ENCODE peak calls at places on chromosomes 11 and 22, in five cellular contexts. P, G, T, A and R are unnamed samples. For H3K9me3, the result is how much of the 10 kb centered on the place peaks cover.

GRCh38 chr11:119416606-119417580 is 6.1 kb downstream of the THY1 start:
- DNase-seq in P (no peak), A (no peak), T (no peak), G (no peak), R (no peak)

GRCh38 chr11:6638437-6638836 is 17.2 kb downstream of the DCHS1 start:
- DNase-seq in P (no peak), T (no peak), A (no peak), G (no peak), R (no peak)

GRCh38 chr11:6315811-6316425 is 4.4 kb downstream of the CAVIN3 start:
- DNase-seq in P (peak), A (peak), T (peak), G (peak), R (no peak)

GRCh38 chr22:37982938-37983859 is 1.2 kb downstream of the SOX10 start:
- DNase-seq in G (no peak), P (no peak), A (no peak), T (no peak), R (no peak)

GRCh38 chr11:130781906-130782305 is 134.4 kb downstream of the SNX19 start:
- DNase-seq in T (no peak), A (no peak), G (no peak), P (peak), R (no peak)

GRCh38 chr11:124725719-124726105 is 14.0 kb upstream of the NRGN start:
- DNase-seq in P (no peak), T (no peak), G (no peak), A (no peak), R (no peak)

GRCh38 chr11:69000831-69001245 is 12.2 kb downstream of the MRGPRF start:
- DNase-seq in T (peak), G (peak), P (peak), A (peak), R (no peak)

GRCh38 chr11:84398017-84398626 is 1112.0 kb upstream of the CCDC90B start:
- DNase-seq in G (no peak), T (no peak), P (peak), A (no peak), R (no peak)

GRCh38 chr11:128365044-128365443 is 222.3 kb downstream of the ETS1 start:
- DNase-seq in A (no peak), P (peak), T (no peak), G (no peak), R (no peak)

GRCh38 chr11:12192796-12193514 is 82.6 kb downstream of the MICAL2 start:
- DNase-seq in A (no peak), P (no peak), G (no peak), T (no peak), R (no peak)

GRCh38 chr11:7592706-7593105 is 78.9 kb downstream of the PPFIBP2 start:
- DNase-seq in P (no peak), A (no peak), G (peak), T (no peak), R (peak)

GRCh38 chr11:124762624-124763155 is 600 bp upstream of the ESAM start:
- DNase-seq in A (peak), G (no peak), P (peak), T (no peak), R (peak)

GRCh38 chr22:41799486-41800347 is 762 bp upstream of the CCDC134 start:
- DNase-seq in A (peak), T (no peak), G (peak), P (no peak), R (peak)

GRCh38 chr11:82718307-82718706 is 15.4 kb downstream of the FAM181B start:
- DNase-seq in T (no peak), P (peak), A (no peak), G (peak), R (no peak)

GRCh38 chr11:128624269-128625170 is 37.2 kb upstream of the ETS1 start:
- DNase-seq in P (no peak), A (peak), T (no peak), G (no peak), R (no peak)

GRCh38 chr11:113083571-113083970 is 122.4 kb downstream of the NCAM1 start:
- DNase-seq in P (no peak), T (no peak), A (no peak), G (no peak), R (no peak)

GRCh38 chr22:39479254-39479653 is 22.4 kb downstream of the MGAT3 start:
- DNase-seq in G (no peak), T (no peak), P (no peak), A (no peak), R (no peak)

GRCh38 chr11:31810779-31811647 is at the start of gene PAX6:
- DNase-seq in A (peak), G (no peak), P (peak), T (no peak), R (peak)

GRCh38 chr11:62539238-62539925 is 7.2 kb downstream of the AHNAK start:
- DNase-seq in A (peak), G (no peak), T (peak), P (peak), R (peak)

GRCh38 chr11:20647976-20648565 is 21.3 kb upstream of the NELL1 start:
- DNase-seq in P (peak), A (peak), G (peak), T (no peak), R (no peak)

GRCh38 chr22:35315855-35316745 is 16.4 kb downstream of the TOM1 start:
- DNase-seq in G (no peak), P (no peak), A (no peak), T (peak), R (no peak)

GRCh38 chr11:32420937-32421532 is 14.3 kb downstream of the WT1 start:
- DNase-seq in P (no peak), A (no peak), T (no peak), G (no peak), R (no peak)

GRCh38 chr11:35102267-35102666 is 36.7 kb upstream of the CD44 start:
- DNase-seq in T (no peak), A (no peak), P (no peak), G (no peak), R (no peak)

GRCh38 chr11:118883004-118883367 is 706 bp upstream of the CXCR5 start:
- DNase-seq in G (no peak), P (no peak), A (no peak), T (no peak), R (no peak)

GRCh38 chr22:27719535-27720227 is 81.9 kb downstream of the MN1 start:
- DNase-seq in A (no peak), P (peak), G (no peak), T (no peak), R (no peak)

GRCh38 chr11:60169264-60169915 is 13.5 kb downstream of the MS4A6A start:
- DNase-seq in P (peak), T (no peak), G (no peak), A (peak), R (no peak)

GRCh38 chr11:9941991-9942390 is 278.1 kb downstream of the SWAP70 start:
- DNase-seq in P (no peak), G (no peak), T (no peak), A (no peak), R (no peak)

DNA sequence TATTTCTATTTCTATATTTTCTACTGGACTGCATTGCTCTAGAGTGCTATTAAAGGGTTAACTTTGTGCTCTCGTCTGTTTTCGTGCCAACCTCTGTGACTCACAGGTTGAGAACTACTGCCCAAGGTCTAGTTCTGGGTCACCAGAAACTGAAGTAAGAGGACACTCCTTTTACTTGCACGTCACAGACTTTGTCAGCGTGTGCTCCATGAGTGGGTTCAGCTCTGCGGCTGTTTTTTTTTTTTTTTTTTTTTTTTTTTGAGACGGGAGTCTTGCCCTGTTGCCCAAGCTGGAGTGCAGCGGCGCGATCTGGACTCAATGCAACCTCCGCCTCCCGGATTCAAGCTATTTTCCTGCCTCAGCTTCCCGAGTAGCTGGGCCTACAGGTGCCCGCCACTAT is 49.8 kb downstream of the CLMP start:
- DNase-seq in T (peak), P (peak), A (no peak), G (peak), R (no peak)
- H3K27ac ChIP-seq in T (peak), P (peak), A (peak), G (no peak), R (no peak)

DNA sequence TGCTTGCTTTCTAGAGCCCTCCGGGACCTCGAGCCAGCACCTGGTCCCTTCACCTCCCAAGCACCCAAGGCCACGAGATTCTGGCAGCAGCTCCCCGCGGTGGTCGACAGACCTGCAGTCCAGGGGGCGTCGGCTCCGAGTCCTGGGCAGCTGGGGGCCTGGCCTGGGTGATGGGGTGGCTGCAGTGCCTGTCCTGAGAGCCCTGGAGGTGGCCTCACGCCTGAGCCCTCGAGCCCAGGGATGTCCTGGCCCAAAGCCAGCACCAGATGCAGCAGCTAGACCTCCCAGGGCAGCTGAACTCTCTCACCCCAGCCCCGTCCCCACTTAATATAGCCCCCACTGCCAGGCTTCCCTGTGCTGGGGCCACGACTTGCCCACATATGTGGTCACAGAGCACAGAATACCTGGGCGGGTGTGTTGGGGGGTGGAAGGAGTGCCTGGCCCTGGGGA is 6.6 kb downstream of the LMNTD2 start:
- DNase-seq in P (no peak), T (no peak), G (no peak), A (no peak), R (no peak)
- TF ChIP-seq EP300 in P (no peak), T (no peak), G (no peak), A (no peak), R (no peak)

DNA sequence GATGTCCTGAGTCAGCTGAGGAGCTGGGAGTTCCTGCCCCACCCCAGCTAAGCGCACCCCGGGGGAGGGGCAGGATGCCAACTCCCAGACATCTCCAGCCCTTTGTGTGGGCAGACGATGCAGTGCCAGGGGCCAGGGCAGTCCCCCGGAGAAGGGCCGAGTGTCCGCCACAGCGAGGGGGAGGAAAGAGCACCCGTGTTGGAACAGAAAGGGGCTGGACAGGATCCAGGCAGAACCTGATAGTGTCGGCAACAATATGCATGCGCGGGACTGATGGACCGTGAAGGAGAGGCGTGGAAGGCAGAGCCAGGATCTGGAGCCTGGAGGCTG is 1434.7 kb downstream of the BRD1 start:
- DNase-seq in T (peak), A (no peak), P (no peak), G (no peak), R (peak)
- H3K9me3 ChIP-seq in T (under half), A (under half), P (under half), G (under half), R (under half)

DNA sequence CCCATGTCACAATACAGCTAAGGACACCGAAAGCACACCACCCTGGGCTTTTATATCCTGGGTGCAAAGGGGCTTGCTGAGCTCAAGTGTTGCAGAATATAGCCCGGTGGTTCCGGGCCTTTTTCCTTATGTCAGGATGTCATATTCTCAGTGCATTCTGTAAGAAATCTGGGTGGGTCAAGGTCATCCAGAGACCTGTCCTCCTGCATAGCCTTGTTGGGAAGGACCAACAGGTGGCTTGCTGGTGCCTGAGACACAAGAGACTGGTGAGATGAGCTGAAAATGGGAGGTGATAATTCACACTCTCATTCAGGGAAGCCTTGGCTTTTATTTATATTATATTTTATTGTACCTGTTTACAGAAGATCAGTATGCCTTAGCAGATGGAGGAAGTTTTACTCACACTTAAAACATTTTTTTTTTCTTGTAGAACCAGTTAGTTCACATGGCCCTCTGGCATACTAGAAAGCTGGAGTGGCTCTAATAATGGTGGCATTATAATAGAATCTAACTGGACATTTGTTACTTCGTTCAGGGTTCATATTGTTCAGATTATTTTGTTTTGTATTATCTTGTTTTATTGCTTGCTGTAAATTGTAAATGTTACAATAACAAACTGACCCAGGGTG is 14.6 kb upstream of the TMEM123 start:
- DNase-seq in T (no peak), P (no peak), G (no peak), A (peak), R (no peak)
- H3K27ac ChIP-seq in T (no peak), P (no peak), G (no peak), A (peak), R (peak)

DNA sequence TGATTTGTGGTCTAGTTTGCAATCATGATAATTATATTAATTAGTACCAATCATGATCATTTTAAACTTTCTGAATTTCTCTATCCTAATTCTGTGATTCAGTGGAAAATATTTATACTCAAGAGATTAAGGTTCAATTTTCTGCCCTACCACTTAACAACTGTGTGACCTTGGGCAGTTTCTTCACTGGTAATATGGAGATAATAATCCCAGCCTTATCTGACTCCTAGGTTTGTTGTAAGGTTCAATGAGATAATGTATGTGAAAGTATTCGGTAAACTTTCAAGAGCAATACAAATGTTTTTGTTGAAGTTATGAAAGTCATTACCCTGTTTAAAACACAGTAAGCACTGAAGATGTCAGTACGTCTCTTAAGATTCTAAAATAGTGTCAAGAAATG is 36.3 kb downstream of the CSTPP1 start:
- DNase-seq in A (no peak), P (no peak), T (no peak), G (no peak), R (no peak)
- TF ChIP-seq EP300 in A (no peak), P (no peak), T (no peak), G (no peak), R (no peak)